ENCODE peak calls at places on chromosomes 3 and 15, in eight cellular contexts. F is hepatocyte; Y is CD4-positive, alpha-beta T cell; B is dorsolateral prefrontal cortex; U is ascending aorta; P is RWPE1; E is HCT116; D is esophagus squamous epithelium. W is an unnamed sample.

GRCh38 chr15:60020736-60021135 is 16.6 kb downstream of the FOXB1 start:
- DNase-seq in F (no peak), Y (no peak), B (no peak), U (no peak), P (no peak), E (no peak), D (no peak), W (no peak)

GRCh38 chr3:27574438-27574795 is 90.2 kb upstream of the SLC4A7 start:
- DNase-seq in F (no peak), Y (no peak), B (no peak), U (no peak), P (no peak), E (no peak), D (no peak), W (no peak)

GRCh38 chr3:194315965-194316361 is 35.2 kb downstream of the CPN2 start:
- DNase-seq in F (no peak), Y (no peak), B (no peak), U (no peak), P (peak), E (no peak), D (no peak), W (no peak)

GRCh38 chr3:183185696-183186095 is 23.2 kb upstream of the LAMP3 start:
- DNase-seq in F (peak), Y (no peak), B (no peak), U (no peak), P (peak), E (no peak), D (no peak), W (no peak)

GRCh38 chr15:98547741-98548166 is 100.6 kb upstream of the IGF1R start:
- DNase-seq in F (peak), Y (no peak), B (no peak), U (no peak), P (no peak), E (no peak), D (no peak), W (peak)

GRCh38 chr15:55246567-55246966 is 43.0 kb downstream of the RAB27A start:
- DNase-seq in F (no peak), Y (no peak), B (no peak), U (no peak), P (no peak), E (no peak), D (no peak), W (no peak)

GRCh38 chr3:181417748-181418147 is 294.0 kb upstream of the SOX2 start:
- DNase-seq in F (peak), Y (no peak), B (no peak), U (no peak), P (peak), E (no peak), D (no peak), W (no peak)

GRCh38 chr15:63044077-63044644 is 1.6 kb downstream of the TPM1 start:
- DNase-seq in F (no peak), Y (no peak), B (no peak), U (no peak), P (no peak), E (no peak), D (no peak), W (peak)

GRCh38 chr3:160801386-160802118 is 45.5 kb downstream of the PPM1L start:
- DNase-seq in F (peak), Y (no peak), B (no peak), U (peak), P (no peak), E (no peak), D (no peak), W (peak)

GRCh38 chr3:9916346-9916733 is 558 bp upstream of the IL17RC start:
- DNase-seq in F (no peak), Y (no peak), B (no peak), U (no peak), P (no peak), E (no peak), D (no peak), W (peak)

GRCh38 chr15:65916664-65917406 is 47.5 kb downstream of the RAB11A start:
- DNase-seq in F (peak), Y (no peak), B (peak), U (no peak), P (peak), E (no peak), D (no peak), W (no peak)

GRCh38 chr15:60299452-60300047 is 98.2 kb downstream of the ANXA2 start:
- DNase-seq in F (peak), Y (no peak), B (peak), U (no peak), P (peak), E (peak), D (no peak), W (peak)

GRCh38 chr3:86991840-86992430 is 986 bp upstream of the VGLL3 start:
- DNase-seq in F (no peak), Y (no peak), B (no peak), U (no peak), P (no peak), E (no peak), D (no peak), W (no peak)

GRCh38 chr3:87436781-87437543 is 160.6 kb upstream of the POU1F1 start:
- DNase-seq in F (no peak), Y (no peak), B (no peak), U (no peak), P (no peak), E (no peak), D (no peak), W (no peak)

GRCh38 chr15:87144775-87145174 is 1065.1 kb downstream of the AGBL1 start:
- DNase-seq in F (no peak), Y (no peak), B (no peak), U (no peak), P (no peak), E (no peak), D (no peak), W (no peak)

GRCh38 chr3:23706116-23706515 is 99.6 kb upstream of the UBE2E1 start:
- DNase-seq in F (no peak), Y (no peak), B (no peak), U (no peak), P (no peak), E (no peak), D (no peak), W (no peak)

GRCh38 chr3:161333696-161334095 is 37.6 kb downstream of the SPTSSB start:
- DNase-seq in F (no peak), Y (no peak), B (no peak), U (no peak), P (no peak), E (no peak), D (no peak), W (no peak)

GRCh38 chr15:85767785-85768529 is 26.8 kb downstream of the KLHL25 start:
- DNase-seq in F (no peak), Y (no peak), B (no peak), U (no peak), P (no peak), E (no peak), D (no peak), W (no peak)

GRCh38 chr15:48177875-48178611 is at the start of gene MYEF2:
- DNase-seq in F (peak), Y (peak), B (peak), U (peak), P (peak), E (no peak), D (no peak), W (peak)

GRCh38 chr15:75238150-75238549 is 20.0 kb upstream of the GOLGA6C start:
- DNase-seq in F (no peak), Y (no peak), B (no peak), U (no peak), P (no peak), E (no peak), D (no peak), W (no peak)

GRCh38 chr3:61789861-61790260 is 228.5 kb downstream of the PTPRG start:
- DNase-seq in F (no peak), Y (no peak), B (no peak), U (no peak), P (no peak), E (no peak), D (no peak), W (no peak)

GRCh38 chr3:55434789-55435188 is 52.3 kb downstream of the WNT5A start:
- DNase-seq in F (no peak), Y (no peak), B (no peak), U (no peak), P (no peak), E (no peak), D (no peak), W (peak)

GRCh38 chr3:45204136-45204535 is 22.0 kb downstream of the TMEM158 start:
- DNase-seq in F (peak), Y (no peak), B (no peak), U (no peak), P (no peak), E (no peak), D (no peak), W (no peak)

GRCh38 chr3:128917291-128917690 is 37.9 kb downstream of the ACAD9 start:
- DNase-seq in F (no peak), Y (no peak), B (peak), U (no peak), P (no peak), E (no peak), D (no peak), W (no peak)

GRCh38 chr3:88133711-88134263 is 16.0 kb upstream of the C3orf38 start:
- DNase-seq in F (no peak), Y (no peak), B (no peak), U (no peak), P (no peak), E (no peak), D (no peak), W (no peak)

GRCh38 chr15:63977102-63977501 is 69.2 kb downstream of the DAPK2 start:
- DNase-seq in F (no peak), Y (no peak), B (no peak), U (no peak), P (no peak), E (no peak), D (no peak), W (peak)

GRCh38 chr15:39556461-39556860 is 24.4 kb upstream of the THBS1 start:
- DNase-seq in F (no peak), Y (no peak), B (no peak), U (no peak), P (peak), E (no peak), D (no peak), W (no peak)

GRCh38 chr3:74353039-74353438 is 261.4 kb downstream of the CNTN3 start:
- DNase-seq in F (no peak), Y (no peak), B (no peak), U (no peak), P (no peak), E (no peak), D (no peak), W (no peak)

GRCh38 chr3:142613491-142613890 is 17.3 kb downstream of the PLS1 start:
- DNase-seq in F (no peak), Y (no peak), B (no peak), U (no peak), P (no peak), E (no peak), D (no peak), W (peak)

GRCh38 chr15:25066708-25067107 is 111.9 kb downstream of the SNRPN start:
- DNase-seq in F (no peak), Y (no peak), B (no peak), U (no peak), P (no peak), E (no peak), D (no peak), W (no peak)

GRCh38 chr3:113697192-113698090 is 999 bp upstream of the USF3 start:
- DNase-seq in F (peak), Y (peak), B (peak), U (no peak), P (peak), E (no peak), D (no peak), W (peak)

GRCh38 chr3:113698213-113698742 is 1.8 kb upstream of the USF3 start:
- DNase-seq in F (no peak), Y (no peak), B (no peak), U (no peak), P (no peak), E (no peak), D (no peak), W (no peak)

GRCh38 chr3:113695426-113695817 is 1.0 kb downstream of the USF3 start:
- DNase-seq in F (no peak), Y (no peak), B (no peak), U (no peak), P (peak), E (no peak), D (no peak), W (no peak)

GRCh38 chr3:113695818-113696645 is at the start of gene USF3:
- DNase-seq in F (peak), Y (peak), B (peak), U (no peak), P (peak), E (peak), D (peak), W (peak)

DNA sequence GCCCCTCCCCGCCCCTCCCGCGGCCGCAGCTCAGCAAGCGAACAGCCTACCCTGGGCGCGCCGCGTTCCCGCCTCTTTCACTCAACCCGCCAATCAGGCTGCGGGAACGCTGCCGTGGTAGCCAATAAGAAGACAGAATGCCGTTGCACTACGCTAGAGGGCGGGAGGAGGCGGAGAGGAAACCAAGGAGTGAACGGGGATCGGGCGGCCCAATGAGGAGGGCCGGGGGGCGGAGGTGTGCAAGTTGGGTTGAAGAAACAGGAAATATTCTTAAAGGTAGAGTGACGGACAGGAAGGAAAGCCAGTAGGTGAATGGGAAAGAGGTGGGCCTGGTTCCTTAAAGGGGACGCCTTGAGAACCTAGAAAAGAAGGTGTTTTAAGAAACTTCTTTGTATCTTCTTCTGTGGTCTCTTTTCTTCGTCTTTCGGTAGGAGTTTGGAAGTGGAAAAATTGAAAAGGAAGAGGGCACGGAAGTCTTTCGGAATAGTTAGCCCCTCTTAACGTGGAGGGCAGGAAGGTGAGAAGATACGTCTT is 283 bp upstream of the USF3 start:
- DNase-seq in F (peak), Y (peak), B (peak), U (peak), P (peak), E (peak), D (peak), W (peak)
- TF ChIP-seq CTCF in F (no peak), Y (no peak), B (peak), U (no peak), P (no peak), E (no peak), D (no peak), W (no peak)

GRCh38 chr3:167735233-167736107 is at the start of gene SERPINI1:
- DNase-seq in F (peak), Y (peak), B (peak), U (peak), P (peak), E (peak), D (peak), W (peak)

GRCh38 chr3:167734498-167735232 is at the start of gene PDCD10:
- DNase-seq in F (peak), Y (peak), B (peak), U (peak), P (peak), E (peak), D (peak), W (peak)

GRCh38 chr3:167738037-167738436 is 2.5 kb downstream of the SERPINI1 start:
- DNase-seq in F (no peak), Y (no peak), B (no peak), U (no peak), P (no peak), E (no peak), D (no peak), W (no peak)

GRCh38 chr3:167736997-167737396 is 1.5 kb downstream of the SERPINI1 start:
- DNase-seq in F (no peak), Y (no peak), B (no peak), U (no peak), P (no peak), E (no peak), D (no peak), W (no peak)

DNA sequence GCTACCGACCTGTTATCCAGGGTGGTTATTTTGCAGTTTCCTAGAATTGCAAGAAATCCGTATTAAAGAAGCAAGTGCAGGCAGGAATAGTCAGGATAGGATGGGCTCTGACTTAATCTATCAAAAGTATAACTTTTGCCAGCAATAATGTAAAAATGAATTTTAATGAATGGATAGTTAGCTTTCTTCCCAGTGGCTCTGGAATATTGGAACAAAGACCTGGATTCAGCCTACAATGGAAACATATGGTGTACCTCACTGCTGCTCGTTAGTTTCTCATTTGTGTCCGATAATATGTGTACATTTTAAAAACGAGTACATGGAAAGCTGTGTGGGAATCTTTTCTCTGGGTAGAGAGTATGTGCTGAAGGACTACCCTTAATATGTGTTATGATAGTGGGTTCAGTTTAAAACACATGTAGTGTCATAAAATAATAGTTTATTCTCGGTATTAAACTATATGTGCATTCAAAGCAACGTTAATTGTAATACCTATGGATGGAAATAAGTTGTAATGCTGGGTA is 805 bp downstream of the SERPINI1 start:
- DNase-seq in F (no peak), Y (no peak), B (no peak), U (no peak), P (no peak), E (no peak), D (no peak), W (no peak)
- H3K27ac ChIP-seq in F (no peak), Y (no peak), B (peak), U (peak), P (no peak), E (no peak), D (no peak), W (peak)

DNA sequence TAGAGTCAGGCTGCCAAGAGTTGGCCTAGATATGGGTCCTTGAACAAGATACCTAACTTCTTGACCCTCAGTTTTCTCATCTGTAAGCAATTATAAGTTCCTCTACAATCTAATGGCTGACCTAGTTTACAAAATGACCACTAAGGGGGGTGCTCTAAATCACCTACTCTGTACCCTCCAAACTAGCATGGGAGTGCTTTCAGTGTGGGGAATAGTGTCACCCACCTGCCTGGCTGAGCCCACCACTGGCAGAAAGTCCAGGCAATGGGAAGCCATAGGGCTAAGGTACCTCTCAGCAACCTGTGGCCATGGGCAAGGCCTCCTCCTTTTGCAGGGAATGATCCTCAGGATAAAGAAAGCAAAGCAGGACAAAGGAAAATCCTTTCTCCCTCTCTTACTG is 58.9 kb downstream of the COL6A5 start:
- DNase-seq in F (no peak), Y (no peak), B (no peak), U (no peak), P (no peak), E (no peak), D (no peak), W (no peak)
- TF ChIP-seq CTCF in F (no peak), Y (no peak), B (no peak), U (no peak), P (no peak), E (no peak), D (no peak), W (no peak)

GRCh38 chr15:81309647-81310460 is 14.1 kb downstream of the STARD5 start:
- DNase-seq in F (no peak), Y (no peak), B (no peak), U (no peak), P (no peak), E (no peak), D (no peak), W (no peak)
- H3K27ac ChIP-seq in F (no peak), Y (peak), B (no peak), U (peak), P (no peak), E (no peak), D (no peak), W (no peak)

DNA sequence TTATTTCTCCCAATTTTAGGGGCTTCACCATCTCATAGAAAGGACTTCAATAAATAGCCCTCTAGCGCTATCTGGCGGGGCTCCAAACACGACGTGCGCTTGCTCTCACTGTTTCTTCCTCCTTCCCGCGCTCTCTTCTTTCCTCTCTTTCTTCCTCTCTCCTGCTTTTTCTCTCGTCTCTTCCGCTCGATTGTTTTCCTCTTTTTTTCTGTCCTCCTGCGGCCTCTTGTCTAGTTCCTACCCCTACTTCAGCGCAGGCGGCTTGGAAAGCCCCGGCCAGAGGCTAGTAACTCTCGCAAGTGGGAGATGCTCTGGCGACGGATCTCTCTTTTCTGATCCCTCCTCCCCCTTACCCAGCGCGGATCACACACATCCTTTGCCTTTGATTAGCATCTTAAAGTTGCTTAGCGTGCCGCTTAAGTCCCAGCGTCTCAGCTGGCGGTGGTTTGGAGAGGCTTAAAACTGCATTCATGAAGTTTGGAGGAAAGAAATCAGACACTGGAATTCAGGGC is 6.2 kb upstream of the MEIS2 start:
- DNase-seq in F (peak), Y (no peak), B (no peak), U (no peak), P (no peak), E (no peak), D (no peak), W (no peak)
- TF ChIP-seq CTCF in F (peak), Y (no peak), B (peak), U (no peak), P (no peak), E (no peak), D (no peak), W (peak)

GRCh38 chr3:71070497-71071465 is 512.7 kb downstream of the FOXP1 start:
- DNase-seq in F (peak), Y (no peak), B (no peak), U (no peak), P (no peak), E (no peak), D (no peak), W (no peak)

GRCh38 chr3:71066849-71067261 is 516.7 kb downstream of the FOXP1 start:
- DNase-seq in F (no peak), Y (peak), B (no peak), U (no peak), P (no peak), E (no peak), D (no peak), W (no peak)

GRCh38 chr3:71067977-71068376 is 515.6 kb downstream of the FOXP1 start:
- DNase-seq in F (no peak), Y (no peak), B (no peak), U (no peak), P (no peak), E (no peak), D (no peak), W (no peak)

GRCh38 chr3:71072288-71072687 is 511.2 kb downstream of the FOXP1 start:
- DNase-seq in F (no peak), Y (no peak), B (no peak), U (no peak), P (no peak), E (no peak), D (no peak), W (no peak)

DNA sequence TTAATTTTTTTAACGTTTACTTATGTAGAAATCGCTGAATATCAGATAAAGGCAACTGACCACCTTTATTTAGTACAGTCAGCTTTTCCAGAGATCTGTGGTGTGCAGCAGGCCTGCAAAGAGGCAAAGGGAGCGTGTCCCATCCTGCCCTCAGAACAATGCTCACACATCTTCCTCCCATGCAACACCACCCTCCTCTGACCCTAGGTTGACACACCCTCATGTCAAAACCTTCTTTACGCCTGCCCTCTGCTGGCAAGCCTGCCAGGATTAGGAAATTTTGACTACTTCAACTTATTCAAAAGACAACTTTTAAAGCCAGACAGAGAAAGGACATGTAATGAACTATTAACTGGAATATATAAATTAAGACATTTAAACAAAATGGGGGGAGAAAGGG is 513.7 kb downstream of the FOXP1 start:
- DNase-seq in F (peak), Y (peak), B (no peak), U (no peak), P (peak), E (no peak), D (no peak), W (peak)
- H3K27ac ChIP-seq in F (peak), Y (peak), B (no peak), U (peak), P (peak), E (no peak), D (peak), W (no peak)

W was measured in colonic mucosa.